ENCODE peak calls at places on chromosomes 6 and 20, in five cellular contexts. H is activated T-cell treated with anti-CD3 and anti-CD28 coated beads, Interleukin-2, amount 50 U/mL, for 72 hours; Q is cerebellar cortex; R is HCT116; N is activated T-helper 1 cell treated with Interleukin-2 at 50 U/mL for 16 hours. X is an unnamed sample.

GRCh38 chr6:128069180-128069579 is 168.3 kb upstream of the THEMIS start:
- DNase-seq in H (no peak), N (no peak), Q (no peak), R (no peak), X (no peak)

GRCh38 chr6:25027221-25027916 is 91.6 kb upstream of the RIPOR2 start:
- DNase-seq in N (peak; percentile 75), Q (no peak), R (no peak), H (peak; percentile 82), X (peak; percentile 79)

GRCh38 chr6:6678811-6679210 is 90.3 kb downstream of the LY86 start:
- DNase-seq in Q (no peak), N (no peak), R (no peak), H (no peak), X (no peak)

GRCh38 chr20:16526433-16527380 is 46.5 kb downstream of the KIF16B start:
- DNase-seq in N (no peak), R (no peak), Q (no peak), H (no peak), X (no peak)

GRCh38 chr20:32576560-32576959 is 8.6 kb downstream of the NOL4L start:
- DNase-seq in Q (no peak), R (no peak), N (no peak), H (no peak), X (no peak)

GRCh38 chr6:46251583-46252339 is 81.0 kb upstream of the ENPP5 start:
- DNase-seq in H (no peak), Q (no peak), N (no peak), R (no peak), X (no peak)

GRCh38 chr6:109428889-109429477 is 11.4 kb downstream of the PPIL6 start:
- DNase-seq in H (no peak), R (no peak), Q (peak; percentile 86), N (no peak), X (no peak)

GRCh38 chr6:75893058-75893775 is 144.2 kb downstream of the MYO6 start:
- DNase-seq in H (no peak), N (no peak), Q (peak; percentile 71), R (peak; percentile 63), X (peak; percentile 31)

GRCh38 chr6:143734641-143735063 is 56.9 kb downstream of the PHACTR2 start:
- DNase-seq in Q (no peak), N (no peak), H (no peak), R (no peak), X (no peak)

GRCh38 chr20:53174454-53174853 is 202.3 kb downstream of the TSHZ2 start:
- DNase-seq in H (no peak), R (no peak), Q (no peak), N (no peak), X (no peak)

GRCh38 chr6:46637145-46637544 is 15.5 kb downstream of the CYP39A1 start:
- DNase-seq in H (no peak), R (no peak), N (no peak), Q (no peak), X (no peak)

GRCh38 chr6:2715737-2716136 is 35.0 kb downstream of the MYLK4 start:
- DNase-seq in N (no peak), R (no peak), Q (no peak), H (no peak), X (no peak)

GRCh38 chr6:159213401-159213800 is 44.2 kb downstream of the FNDC1 start:
- DNase-seq in Q (no peak), R (no peak), H (no peak), N (no peak), X (no peak)

GRCh38 chr6:119966484-119966883 is 616.9 kb upstream of the MAN1A1 start:
- DNase-seq in Q (no peak), H (peak; percentile 34), N (no peak), R (no peak), X (no peak)

GRCh38 chr20:36827541-36828279 is 48.2 kb upstream of the TLDC2 start:
- DNase-seq in Q (peak; percentile 64), N (no peak), H (no peak), R (no peak), X (peak; percentile 80)

GRCh38 chr6:139306582-139306981 is 14.8 kb upstream of the TXLNB start:
- DNase-seq in R (no peak), Q (no peak), H (no peak), N (no peak), X (no peak)

GRCh38 chr6:139568956-139569538 is 194.6 kb upstream of the CITED2 start:
- DNase-seq in R (no peak), N (no peak), H (no peak), Q (no peak), X (no peak)

GRCh38 chr6:109454483-109455160 is 950 bp downstream of the MICAL1 start:
- DNase-seq in N (peak; percentile 58), H (peak; percentile 77), R (no peak), Q (no peak), X (peak; percentile 74)

GRCh38 chr6:36328600-36328999 is 8.1 kb downstream of the BNIP5 start:
- DNase-seq in R (no peak), H (no peak), N (no peak), Q (no peak), X (no peak)

GRCh38 chr20:52754366-52754765 is 217.8 kb upstream of the TSHZ2 start:
- DNase-seq in H (no peak), R (no peak), N (no peak), Q (no peak), X (no peak)

GRCh38 chr6:74851598-74851997 is 354.3 kb downstream of the COL12A1 start:
- DNase-seq in H (no peak), R (no peak), Q (no peak), N (no peak), X (no peak)

GRCh38 chr6:41561386-41561785 is 15.2 kb downstream of the FOXP4 start:
- DNase-seq in Q (no peak), R (no peak), N (no peak), H (no peak), X (no peak)

GRCh38 chr6:89536230-89536629 is 102.3 kb downstream of the LYRM2 start:
- DNase-seq in R (no peak), H (no peak), Q (no peak), N (no peak), X (no peak)

GRCh38 chr6:39451831-39452230 is 129.3 kb upstream of the KCNK16 start:
- DNase-seq in R (peak; percentile 12), N (no peak), Q (no peak), H (no peak), X (peak; percentile 37)

GRCh38 chr6:167698540-167698939 is 128.2 kb upstream of the AFDN start:
- DNase-seq in R (no peak), H (no peak), Q (no peak), N (no peak), X (no peak)

GRCh38 chr6:135664527-135664926 is 167.0 kb upstream of the AHI1 start:
- DNase-seq in N (no peak), H (no peak), Q (no peak), R (no peak), X (no peak)

GRCh38 chr6:118504611-118505010 is 43.5 kb upstream of the PLN start:
- DNase-seq in R (no peak), N (no peak), Q (no peak), H (no peak), X (no peak)

GRCh38 chr6:17851720-17852161 is 135.7 kb downstream of the KIF13A start:
- DNase-seq in R (no peak), H (no peak), Q (no peak), N (no peak), X (no peak)

GRCh38 chr6:13157293-13157692 is 171.0 kb downstream of the TBC1D7 start:
- DNase-seq in H (no peak), Q (no peak), N (no peak), R (no peak), X (no peak)

GRCh38 chr6:153001767-153002612 is 519 bp downstream of the MTRF1L start:
- DNase-seq in H (peak; percentile 18), R (no peak), N (no peak), Q (peak; percentile 37), X (peak; percentile 17)